ENCODE peak calls at places on chromosomes 6 and 20, in ten cellular contexts. W, O, S, R, U, N, F, V, K and J are unnamed samples.

GRCh38 chr6:42907336-42907735 is 8.5 kb upstream of the PTCRA start:
- DNase-seq in W (no peak), O (no peak), S (no peak), R (no peak), U (peak), N (no peak), F (peak), V (no peak), K (no peak), J (no peak)

GRCh38 chr6:151539506-151540268 is 45.9 kb downstream of the CCDC170 start:
- DNase-seq in W (no peak), O (no peak), S (no peak), R (no peak), U (no peak), N (no peak), F (no peak), V (no peak), K (no peak), J (no peak)

GRCh38 chr6:79334674-79335073 is 100.2 kb upstream of the HMGN3 start:
- DNase-seq in W (no peak), O (no peak), S (no peak), R (no peak), U (no peak), N (no peak), F (peak), V (no peak), K (no peak), J (no peak)

GRCh38 chr6:18147160-18147559 is 7.7 kb downstream of the TPMT start:
- DNase-seq in W (no peak), O (peak), S (no peak), R (no peak), U (no peak), N (no peak), F (peak), V (no peak), K (no peak), J (no peak)

GRCh38 chr6:37876843-37877242 is 57.3 kb downstream of the ZFAND3 start:
- DNase-seq in W (no peak), O (no peak), S (no peak), R (no peak), U (no peak), N (no peak), F (no peak), V (no peak), K (no peak), J (no peak)

GRCh38 chr6:65191412-65191811 is 515.6 kb downstream of the EYS start:
- DNase-seq in W (no peak), O (no peak), S (no peak), R (no peak), U (no peak), N (no peak), F (no peak), V (no peak), K (no peak), J (no peak)

GRCh38 chr20:53003420-53003819 is 31.3 kb downstream of the TSHZ2 start:
- DNase-seq in W (no peak), O (no peak), S (no peak), R (no peak), U (no peak), N (no peak), F (no peak), V (no peak), K (no peak), J (no peak)

GRCh38 chr20:44632103-44632752 is 19.3 kb downstream of the ADA start:
- DNase-seq in W (no peak), O (no peak), S (no peak), R (no peak), U (no peak), N (no peak), F (no peak), V (no peak), K (no peak), J (no peak)

GRCh38 chr20:1816384-1817381 is 78.5 kb upstream of the SIRPA start:
- DNase-seq in W (no peak), O (peak), S (peak), R (no peak), U (peak), N (peak), F (peak), V (no peak), K (no peak), J (no peak)

GRCh38 chr20:20839771-20840170 is 127.3 kb upstream of the RALGAPA2 start:
- DNase-seq in W (no peak), O (no peak), S (no peak), R (no peak), U (no peak), N (no peak), F (no peak), V (no peak), K (no peak), J (no peak)

GRCh38 chr6:33427585-33428218 is 7.8 kb downstream of the SYNGAP1 start:
- DNase-seq in W (no peak), O (no peak), S (peak), R (peak), U (peak), N (peak), F (no peak), V (peak), K (peak), J (no peak)

GRCh38 chr6:38404355-38404754 is 235.4 kb downstream of the BTBD9 start:
- DNase-seq in W (no peak), O (no peak), S (no peak), R (no peak), U (no peak), N (no peak), F (no peak), V (no peak), K (no peak), J (no peak)

GRCh38 chr20:11496382-11496781 is 421.3 kb upstream of the BTBD3 start:
- DNase-seq in W (no peak), O (no peak), S (no peak), R (no peak), U (no peak), N (no peak), F (no peak), V (no peak), K (no peak), J (no peak)

GRCh38 chr6:137637161-137637560 is 143.0 kb upstream of the OLIG3 start:
- DNase-seq in W (no peak), O (peak), S (peak), R (no peak), U (no peak), N (no peak), F (peak), V (no peak), K (no peak), J (peak)

GRCh38 chr20:45077559-45077958 is 23.4 kb downstream of the KCNS1 start:
- DNase-seq in W (no peak), O (no peak), S (no peak), R (no peak), U (no peak), N (no peak), F (no peak), V (no peak), K (no peak), J (no peak)

GRCh38 chr6:24907959-24908358 is 27.8 kb downstream of the RIPOR2 start:
- DNase-seq in W (no peak), O (no peak), S (no peak), R (no peak), U (no peak), N (no peak), F (no peak), V (no peak), K (no peak), J (no peak)
- H3K4me3 ChIP-seq in W (no peak), O (peak), S (no peak), R (no peak), U (no peak), N (no peak), F (no peak), V (no peak), K (no peak), J (no peak)

GRCh38 chr6:31115941-31116560 is 1.5 kb downstream of the PSORS1C1 start:
- DNase-seq in W (no peak), O (no peak), S (no peak), R (no peak), U (no peak), N (no peak), F (no peak), V (no peak), K (no peak), J (no peak)

GRCh38 chr6:31114540-31114876 is at the start of gene PSORS1C1:
- DNase-seq in W (peak), O (peak), S (peak), R (peak), U (peak), N (peak), F (peak), V (peak), K (no peak), J (peak)

GRCh38 chr6:31116661-31117385 is 2.2 kb downstream of the PSORS1C1 start:
- DNase-seq in W (no peak), O (no peak), S (no peak), R (no peak), U (no peak), N (peak), F (peak), V (no peak), K (no peak), J (no peak)

GRCh38 chr6:31113861-31114539 is 600 bp upstream of the PSORS1C1 start:
- DNase-seq in W (no peak), O (peak), S (no peak), R (no peak), U (no peak), N (no peak), F (peak), V (no peak), K (peak), J (peak)

DNA sequence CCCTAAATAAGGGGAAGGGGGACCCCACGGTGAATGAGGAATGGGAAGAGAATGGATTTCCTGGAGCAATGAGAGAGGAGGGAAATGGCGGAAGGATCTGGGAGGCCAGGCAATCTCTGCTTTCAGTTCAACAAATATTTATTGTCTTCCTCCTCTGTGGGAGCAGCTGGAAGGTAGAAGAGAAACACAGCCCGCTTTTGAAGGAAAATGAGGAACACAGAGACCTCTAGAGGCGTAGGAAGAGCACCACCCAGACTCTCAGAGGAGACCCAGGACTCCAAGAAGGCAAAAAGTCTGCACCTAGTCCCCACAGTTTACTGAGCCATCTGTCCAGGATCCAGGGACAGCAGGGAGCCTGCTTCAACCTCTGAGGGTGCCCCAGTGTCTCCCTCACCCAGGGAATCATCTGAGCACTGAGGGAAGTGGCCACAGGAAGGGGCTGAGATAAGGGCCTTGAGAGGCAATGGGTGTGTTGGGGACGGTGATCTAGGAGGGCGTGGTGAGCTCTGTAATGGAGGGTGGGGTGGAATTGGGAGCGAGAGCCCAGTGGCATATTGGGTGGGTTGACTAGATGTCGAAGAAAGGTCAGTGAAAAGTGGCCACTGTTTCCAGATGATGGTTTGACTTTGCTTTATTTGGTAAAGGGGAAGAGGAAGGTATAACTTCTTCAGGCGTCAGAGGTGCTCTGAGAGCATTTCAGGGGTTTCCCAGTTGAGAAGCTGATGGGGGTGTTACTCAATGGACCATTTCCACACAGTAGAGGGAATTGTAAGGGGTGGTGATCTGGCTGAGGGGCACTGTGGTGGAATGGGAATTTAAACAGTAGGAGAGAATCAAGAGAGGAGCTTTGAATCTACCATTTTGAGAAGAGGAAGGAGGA is 610 bp downstream of the PSORS1C1 start:
- DNase-seq in W (no peak), O (no peak), S (no peak), R (no peak), U (no peak), N (no peak), F (peak), V (no peak), K (no peak), J (peak)
- TF ChIP-seq CTCF in W (no peak), O (peak), S (no peak), R (peak), U (peak), N (no peak), F (peak), V (no peak), K (peak), J (peak)

DNA sequence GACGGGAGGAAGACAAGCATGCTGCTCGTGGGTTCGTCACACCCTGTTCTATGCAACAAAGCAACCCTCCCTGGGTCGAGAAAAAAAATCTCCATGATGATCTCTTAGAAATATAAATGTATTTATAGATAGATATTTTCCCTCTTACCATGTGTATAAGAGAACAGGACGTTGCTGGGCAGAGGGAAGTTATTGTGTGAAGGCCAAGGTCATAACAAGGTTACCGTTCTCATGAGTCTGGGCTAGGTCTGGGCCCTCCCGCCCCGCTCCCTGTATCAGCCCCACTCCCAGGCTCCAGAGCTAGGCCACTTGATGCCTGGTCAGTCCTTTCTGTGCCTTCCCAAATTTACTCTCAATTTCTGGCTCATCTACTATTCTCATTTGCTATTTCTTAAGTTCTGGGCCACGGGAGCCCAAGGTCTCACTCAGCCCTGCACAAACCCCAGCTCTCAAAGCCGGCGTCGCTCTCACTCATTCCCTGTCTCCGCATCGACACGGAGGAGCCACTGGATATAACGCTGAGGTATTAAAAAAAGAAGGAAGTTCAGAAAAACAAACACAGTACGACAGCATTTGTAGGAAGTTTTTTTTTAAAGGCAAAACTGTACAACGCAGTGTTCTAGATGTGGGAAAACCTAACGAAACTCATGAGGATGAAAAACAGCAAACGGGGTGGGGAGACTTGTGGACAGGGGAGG is 96.8 kb downstream of the PSMG4 start:
- DNase-seq in W (peak), O (no peak), S (no peak), R (no peak), U (peak), N (peak), F (no peak), V (no peak), K (peak), J (no peak)
- H3K4me3 ChIP-seq in W (peak), O (peak), S (no peak), R (peak), U (peak), N (peak), F (no peak), V (no peak), K (no peak), J (peak)

GRCh38 chr6:150004101-150004782 is 21.1 kb downstream of the RAET1L start:
- DNase-seq in W (peak), O (no peak), S (no peak), R (no peak), U (no peak), N (no peak), F (no peak), V (no peak), K (no peak), J (no peak)

GRCh38 chr6:150005761-150006651 is 19.3 kb downstream of the RAET1L start:
- DNase-seq in W (peak), O (no peak), S (no peak), R (no peak), U (no peak), N (no peak), F (no peak), V (no peak), K (no peak), J (no peak)

GRCh38 chr6:150002710-150003109 is 22.6 kb downstream of the RAET1L start:
- DNase-seq in W (no peak), O (no peak), S (no peak), R (no peak), U (no peak), N (no peak), F (no peak), V (no peak), K (no peak), J (no peak)

GRCh38 chr6:150006961-150007464 is 18.3 kb downstream of the RAET1L start:
- DNase-seq in W (peak), O (no peak), S (no peak), R (no peak), U (no peak), N (no peak), F (peak), V (no peak), K (peak), J (no peak)

GRCh38 chr6:150004783-150005717 is 20.3 kb downstream of the RAET1L start:
- DNase-seq in W (peak), O (peak), S (peak), R (peak), U (peak), N (peak), F (peak), V (peak), K (peak), J (peak)
- TF ChIP-seq CTCF in W (no peak), O (peak), S (no peak), R (no peak), U (no peak), N (no peak), F (peak), V (no peak), K (no peak), J (no peak)

GRCh38 chr20:46649650-46649949 is 1.7 kb downstream of the SLC13A3 start:
- DNase-seq in W (no peak), O (no peak), S (no peak), R (no peak), U (no peak), N (no peak), F (no peak), V (no peak), K (no peak), J (no peak)
- H3K4me3 ChIP-seq in W (no peak), O (no peak), S (no peak), R (no peak), U (no peak), N (no peak), F (no peak), V (no peak), K (no peak), J (no peak)

DNA sequence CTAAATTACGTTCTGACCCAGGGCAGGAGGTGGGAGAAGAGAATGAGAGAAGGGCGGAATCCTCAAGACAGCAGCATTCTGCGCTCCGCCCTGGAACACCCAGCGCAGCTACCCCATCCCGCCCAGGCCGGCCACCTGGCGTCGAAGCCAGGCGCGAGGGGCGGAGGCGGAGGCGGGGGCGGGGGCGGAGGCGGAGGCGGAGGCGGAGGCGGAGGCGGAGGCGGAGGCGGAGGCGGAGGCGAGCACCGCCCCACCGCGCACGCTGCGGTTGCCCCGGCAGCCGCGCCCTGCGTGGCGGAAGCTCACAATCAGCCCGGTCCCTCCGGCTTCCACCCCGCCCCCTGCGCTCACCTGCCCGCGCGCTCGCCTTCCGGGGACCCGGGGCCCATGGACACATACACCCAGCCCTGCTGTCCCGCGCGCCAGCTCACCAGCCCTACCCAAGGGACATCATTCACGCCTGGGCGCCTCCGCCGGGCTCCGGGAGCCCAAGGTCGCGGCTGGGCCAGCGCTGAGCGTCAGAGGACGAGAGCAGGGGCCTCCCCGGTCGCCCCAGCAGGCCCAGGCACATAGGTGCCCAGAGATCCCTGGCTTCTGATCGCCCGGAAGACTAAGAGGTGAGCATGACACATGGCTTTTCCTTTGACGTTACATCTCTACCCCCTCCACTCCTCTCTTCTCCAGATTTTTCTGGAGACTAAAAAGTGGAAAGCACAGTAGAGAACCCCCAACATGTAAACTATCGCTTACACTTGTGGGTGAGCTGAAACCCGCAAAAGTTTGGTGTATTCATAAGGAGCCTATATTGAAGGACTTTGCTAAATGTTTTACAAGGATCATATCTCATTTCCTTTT is at the start of gene ANKEF1:
- DNase-seq in W (peak), O (no peak), S (peak), R (peak), U (peak), N (peak), F (peak), V (peak), K (peak), J (no peak)
- TF ChIP-seq CTCF in W (no peak), O (no peak), S (no peak), R (no peak), U (peak), N (no peak), F (no peak), V (no peak), K (no peak), J (peak)

GRCh38 chr20:59402697-59403096 is 102.3 kb downstream of the EDN3 start:
- DNase-seq in W (no peak), O (no peak), S (no peak), R (no peak), U (no peak), N (no peak), F (no peak), V (peak), K (no peak), J (no peak)
- H3K4me3 ChIP-seq in W (no peak), O (no peak), S (no peak), R (no peak), U (no peak), N (no peak), F (no peak), V (no peak), K (peak), J (no peak)

GRCh38 chr6:22343864-22344263 is 47.0 kb upstream of the PRL start:
- DNase-seq in W (no peak), O (no peak), S (no peak), R (no peak), U (no peak), N (no peak), F (no peak), V (no peak), K (no peak), J (no peak)
- TF ChIP-seq CTCF in W (no peak), O (no peak), S (no peak), R (no peak), U (no peak), N (no peak), F (peak), V (no peak), K (no peak), J (no peak)